ENCODE peak calls at places on chromosomes 5 and 9, in nine cellular contexts. M is heart right ventricle, D is non-pigmented ciliary epithelial cell, E is Kasumi-1, V is cardiac fibroblast, N is spleen, H is islet precursor cell, Z is psoas muscle, L is HCT116. U is an unnamed sample.

GRCh38 chr9:76926324-76926731 is 20.4 kb upstream of the PRUNE2 start:
- DNase-seq in M (no peak), D (peak), E (no peak), V (peak), N (no peak), H (no peak), Z (no peak), L (no peak), U (peak)

GRCh38 chr9:127739614-127740322 is 4.7 kb upstream of the TOR2A start:
- DNase-seq in M (peak), D (no peak), E (no peak), V (peak), N (no peak), H (no peak), Z (peak), L (no peak), U (no peak)

GRCh38 chr9:121445986-121446385 is 53.7 kb downstream of the GGTA1 start:
- DNase-seq in M (no peak), D (no peak), E (no peak), V (no peak), N (no peak), H (peak), Z (no peak), L (peak), U (no peak)

GRCh38 chr5:149439899-149440655 is 61.0 kb upstream of the IL17B start:
- DNase-seq in M (no peak), D (no peak), E (no peak), V (peak), N (no peak), H (peak), Z (no peak), L (peak), U (peak)

GRCh38 chr5:34003941-34004340 is 3.9 kb downstream of the AMACR start:
- DNase-seq in M (no peak), D (no peak), E (no peak), V (no peak), N (no peak), H (no peak), Z (no peak), L (no peak), U (no peak)

GRCh38 chr5:2462026-2462691 is 289.3 kb downstream of the IRX2 start:
- DNase-seq in M (no peak), D (no peak), E (no peak), V (no peak), N (no peak), H (no peak), Z (no peak), L (no peak), U (no peak)

GRCh38 chr5:130102995-130103394 is 198.7 kb downstream of the CHSY3 start:
- DNase-seq in M (no peak), D (no peak), E (no peak), V (no peak), N (no peak), H (no peak), Z (no peak), L (no peak), U (no peak)

GRCh38 chr5:154956712-154957111 is 15.8 kb downstream of the MRPL22 start:
- DNase-seq in M (no peak), D (no peak), E (no peak), V (no peak), N (no peak), H (no peak), Z (no peak), L (no peak), U (no peak)

GRCh38 chr5:128085413-128085812 is 1.8 kb downstream of the SLC12A2 start:
- DNase-seq in M (no peak), D (no peak), E (no peak), V (no peak), N (no peak), H (no peak), Z (no peak), L (no peak), U (no peak)

GRCh38 chr9:89497181-89497963 is 541 bp downstream of the SEMA4D start:
- DNase-seq in M (no peak), D (no peak), E (no peak), V (no peak), N (peak), H (peak), Z (no peak), L (no peak), U (no peak)